ENCODE peak calls at places on chromosomes 1 and 21, in six cellular contexts. J, F, W, Z, Q and R are unnamed samples.

GRCh38 chr1:168468042-168468809 is 75.6 kb downstream of the XCL2 start:
- DNase-seq in J (no peak), F (no peak), W (no peak), Z (no peak), Q (no peak), R (peak)

GRCh38 chr1:25909062-25909461 is 2.8 kb upstream of the STMN1 start:
- DNase-seq in J (no peak), F (no peak), W (no peak), Z (no peak), Q (peak), R (no peak)

GRCh38 chr1:10782491-10783244 is 13.8 kb downstream of the CASZ1 start:
- DNase-seq in J (no peak), F (no peak), W (no peak), Z (no peak), Q (peak), R (no peak)

GRCh38 chr1:41404308-41404755 is 43.1 kb downstream of the FOXO6 start:
- DNase-seq in J (peak), F (no peak), W (no peak), Z (peak), Q (peak), R (no peak)

GRCh38 chr1:179984942-179985341 is 30.3 kb downstream of the CEP350 start:
- DNase-seq in J (no peak), F (no peak), W (no peak), Z (no peak), Q (no peak), R (no peak)

GRCh38 chr1:36706416-36706815 is 223.7 kb upstream of the CSF3R start:
- DNase-seq in J (no peak), F (no peak), W (no peak), Z (no peak), Q (no peak), R (no peak)

GRCh38 chr1:211965108-211965805 is 70.1 kb downstream of the INTS7 start:
- DNase-seq in J (no peak), F (no peak), W (no peak), Z (no peak), Q (no peak), R (no peak)

GRCh38 chr1:225881081-225882007 is 836 bp downstream of the TMEM63A start:
- DNase-seq in J (peak), F (peak), W (peak), Z (peak), Q (no peak), R (peak)

GRCh38 chr1:80064524-80064923 is 1058.0 kb upstream of the ADGRL4 start:
- DNase-seq in J (no peak), F (no peak), W (no peak), Z (peak), Q (no peak), R (no peak)

GRCh38 chr1:78101514-78101913 is 55.7 kb downstream of the GIPC2 start:
- DNase-seq in J (peak), F (peak), W (no peak), Z (peak), Q (no peak), R (peak)

GRCh38 chr1:15426492-15427279 is 11.6 kb upstream of the CTRC start:
- DNase-seq in J (no peak), F (no peak), W (no peak), Z (peak), Q (no peak), R (peak)

GRCh38 chr1:58251415-58252073 is 295.0 kb downstream of the OMA1 start:
- DNase-seq in J (peak), F (no peak), W (no peak), Z (peak), Q (peak), R (no peak)

GRCh38 chr1:202155478-202156021 is 4.9 kb downstream of the PTPN7 start:
- DNase-seq in J (peak), F (peak), W (no peak), Z (peak), Q (no peak), R (peak)

GRCh38 chr1:89633103-89633744 is at the start of gene LRRC8C:
- DNase-seq in J (peak), F (peak), W (peak), Z (peak), Q (peak), R (peak)

GRCh38 chr1:178098262-178098661 is 4.4 kb downstream of the RASAL2 start:
- DNase-seq in J (no peak), F (no peak), W (no peak), Z (peak), Q (no peak), R (no peak)

GRCh38 chr1:43621386-43621785 is 28.6 kb upstream of the KDM4A start:
- DNase-seq in J (no peak), F (no peak), W (no peak), Z (no peak), Q (no peak), R (no peak)

GRCh38 chr1:17239420-17239819 is 9.5 kb upstream of the PADI3 start:
- DNase-seq in J (peak), F (no peak), W (no peak), Z (peak), Q (peak), R (peak)

GRCh38 chr1:23951646-23952095 is 8.0 kb upstream of the PNRC2 start:
- DNase-seq in J (peak), F (no peak), W (no peak), Z (peak), Q (no peak), R (peak)

GRCh38 chr1:116067564-116067887 is 43.7 kb upstream of the MAB21L3 start:
- DNase-seq in J (no peak), F (peak), W (no peak), Z (peak), Q (no peak), R (peak)

GRCh38 chr1:167171286-167171929 is 49.3 kb upstream of the POU2F1 start:
- DNase-seq in J (no peak), F (no peak), W (no peak), Z (peak), Q (no peak), R (peak)

GRCh38 chr21:45253180-45253579 is 34.5 kb downstream of the POFUT2 start:
- DNase-seq in J (no peak), F (no peak), W (no peak), Z (peak), Q (no peak), R (peak)

GRCh38 chr1:81682490-81682889 is 118.2 kb upstream of the ADGRL2 start:
- DNase-seq in J (peak), F (no peak), W (no peak), Z (peak), Q (no peak), R (peak)

GRCh38 chr1:176942346-176942745 is 222.2 kb downstream of the ASTN1 start:
- DNase-seq in J (no peak), F (no peak), W (no peak), Z (no peak), Q (no peak), R (no peak)

GRCh38 chr1:96075704-96076455 is 645.7 kb upstream of the PTBP2 start:
- DNase-seq in J (no peak), F (no peak), W (no peak), Z (peak), Q (no peak), R (no peak)

GRCh38 chr1:61202854-61203603 is 120.7 kb downstream of the NFIA start:
- DNase-seq in J (no peak), F (no peak), W (no peak), Z (no peak), Q (no peak), R (no peak)

GRCh38 chr21:36422279-36423098 is 37.3 kb downstream of the CHAF1B start:
- DNase-seq in J (peak), F (peak), W (peak), Z (peak), Q (no peak), R (peak)

GRCh38 chr21:38156200-38156599 is 100.6 kb upstream of the KCNJ15 start:
- DNase-seq in J (no peak), F (no peak), W (no peak), Z (no peak), Q (no peak), R (no peak)

GRCh38 chr1:226882187-226882586 is 11.8 kb downstream of the PSEN2 start:
- DNase-seq in J (no peak), F (no peak), W (no peak), Z (no peak), Q (no peak), R (no peak)

GRCh38 chr1:204872262-204872881 is 1.7 kb downstream of the NFASC start:
- DNase-seq in J (no peak), F (no peak), W (no peak), Z (no peak), Q (peak), R (peak)

GRCh38 chr1:6059866-6060265 is 14.2 kb downstream of the KCNAB2 start:
- DNase-seq in J (no peak), F (no peak), W (no peak), Z (peak), Q (no peak), R (peak)

GRCh38 chr1:239999170-239999569 is 92.5 kb upstream of the FMN2 start:
- DNase-seq in J (no peak), F (no peak), W (no peak), Z (no peak), Q (no peak), R (no peak)

GRCh38 chr1:31238986-31239613 is 587 bp downstream of the NKAIN1 start:
- DNase-seq in J (peak), F (no peak), W (no peak), Z (peak), Q (no peak), R (no peak)

GRCh38 chr1:30755334-30755733 is 2.2 kb downstream of the LAPTM5 start:
- DNase-seq in J (no peak), F (no peak), W (no peak), Z (no peak), Q (no peak), R (no peak)